ENCODE peak calls at places on chromosome 7, in six cellular contexts. One of them, this sample, is unnamed.

GRCh38 chr7:46606771-46607170 is 685.7 kb upstream of the IGFBP3 start:
- DNase-seq in hepatocyte: no peak
- DNase-seq in upper lobe of right lung: no peak
- DNase-seq in H1: no peak
- DNase-seq in aorta: no peak
- DNase-seq in transverse colon: no peak
- DNase-seq in this sample: no peak

GRCh38 chr7:51014811-51015210 is 232.1 kb upstream of the GRB10 start:
- DNase-seq in hepatocyte: no peak
- DNase-seq in upper lobe of right lung: peak; percentile 57
- DNase-seq in H1: no peak
- DNase-seq in aorta: no peak
- DNase-seq in transverse colon: no peak
- DNase-seq in this sample: no peak

GRCh38 chr7:36278767-36279171 is 110.9 kb upstream of the ANLN start:
- DNase-seq in hepatocyte: peak; percentile 85
- DNase-seq in upper lobe of right lung: no peak
- DNase-seq in H1: no peak
- DNase-seq in aorta: peak; percentile 49
- DNase-seq in transverse colon: no peak
- DNase-seq in this sample: no peak

GRCh38 chr7:111363099-111363498 is 199.2 kb downstream of the IMMP2L start:
- DNase-seq in hepatocyte: no peak
- DNase-seq in upper lobe of right lung: no peak
- DNase-seq in H1: no peak
- DNase-seq in aorta: no peak
- DNase-seq in transverse colon: no peak
- DNase-seq in this sample: no peak

GRCh38 chr7:29442146-29442545 is 121.5 kb upstream of the PRR15 start:
- DNase-seq in hepatocyte: no peak
- DNase-seq in upper lobe of right lung: no peak
- DNase-seq in H1: no peak
- DNase-seq in aorta: no peak
- DNase-seq in transverse colon: no peak
- DNase-seq in this sample: no peak

GRCh38 chr7:108347616-108348015 is 108.6 kb downstream of the NRCAM start:
- DNase-seq in hepatocyte: peak; percentile 54
- DNase-seq in upper lobe of right lung: no peak
- DNase-seq in H1: peak; percentile 49
- DNase-seq in aorta: no peak
- DNase-seq in transverse colon: no peak
- DNase-seq in this sample: no peak

GRCh38 chr7:150945853-150946825 is 32.0 kb downstream of the KCNH2 start:
- DNase-seq in hepatocyte: peak; percentile 17
- DNase-seq in upper lobe of right lung: peak; percentile 70
- DNase-seq in H1: no peak
- DNase-seq in aorta: no peak
- DNase-seq in transverse colon: peak; percentile 51
- DNase-seq in this sample: no peak

GRCh38 chr7:81267508-81267907 is 348.7 kb upstream of the SEMA3C start:
- DNase-seq in hepatocyte: no peak
- DNase-seq in upper lobe of right lung: no peak
- DNase-seq in H1: no peak
- DNase-seq in aorta: no peak
- DNase-seq in transverse colon: no peak
- DNase-seq in this sample: no peak

GRCh38 chr7:37039131-37039719 is 314.9 kb upstream of the AOAH start:
- DNase-seq in hepatocyte: no peak
- DNase-seq in upper lobe of right lung: no peak
- DNase-seq in H1: no peak
- DNase-seq in aorta: no peak
- DNase-seq in transverse colon: no peak
- DNase-seq in this sample: no peak

GRCh38 chr7:120725376-120726039 is 132.4 kb downstream of the TSPAN12 start:
- DNase-seq in hepatocyte: peak; percentile 69
- DNase-seq in upper lobe of right lung: no peak
- DNase-seq in H1: no peak
- DNase-seq in aorta: no peak
- DNase-seq in transverse colon: no peak
- DNase-seq in this sample: no peak

GRCh38 chr7:158975526-158976467 is 119.4 kb downstream of the DYNC2I1 start:
- DNase-seq in hepatocyte: no peak
- DNase-seq in upper lobe of right lung: no peak
- DNase-seq in H1: no peak
- DNase-seq in aorta: no peak
- DNase-seq in transverse colon: peak; percentile 51
- DNase-seq in this sample: no peak

GRCh38 chr7:111290419-111290818 is 199.5 kb downstream of the LRRN3 start:
- DNase-seq in hepatocyte: no peak
- DNase-seq in upper lobe of right lung: no peak
- DNase-seq in H1: no peak
- DNase-seq in aorta: no peak
- DNase-seq in transverse colon: no peak
- DNase-seq in this sample: no peak

GRCh38 chr7:55731931-55732330 is 130.6 kb downstream of the SEPTIN14 start:
- DNase-seq in hepatocyte: no peak
- DNase-seq in upper lobe of right lung: no peak
- DNase-seq in H1: no peak
- DNase-seq in aorta: no peak
- DNase-seq in transverse colon: no peak
- DNase-seq in this sample: no peak

GRCh38 chr7:92693519-92693918 is 103.3 kb upstream of the FAM133B start:
- DNase-seq in hepatocyte: no peak
- DNase-seq in upper lobe of right lung: no peak
- DNase-seq in H1: no peak
- DNase-seq in aorta: no peak
- DNase-seq in transverse colon: no peak
- DNase-seq in this sample: no peak

GRCh38 chr7:92696584-92696983 is 106.4 kb upstream of the FAM133B start:
- DNase-seq in hepatocyte: no peak
- DNase-seq in upper lobe of right lung: no peak
- DNase-seq in H1: no peak
- DNase-seq in aorta: no peak
- DNase-seq in transverse colon: no peak
- DNase-seq in this sample: no peak

GRCh38 chr7:92695308-92696261 is 105.4 kb upstream of the FAM133B start:
- DNase-seq in hepatocyte: peak; percentile 87
- DNase-seq in upper lobe of right lung: no peak
- DNase-seq in H1: no peak
- DNase-seq in aorta: no peak
- DNase-seq in transverse colon: peak; percentile 91
- DNase-seq in this sample: no peak

GRCh38 chr7:92694211-92694610 is 104.0 kb upstream of the FAM133B start:
- DNase-seq in hepatocyte: no peak
- DNase-seq in upper lobe of right lung: no peak
- DNase-seq in H1: no peak
- DNase-seq in aorta: no peak
- DNase-seq in transverse colon: no peak
- DNase-seq in this sample: no peak

GRCh38 chr7:92691578-92691977 is 101.4 kb upstream of the FAM133B start:
- DNase-seq in hepatocyte: peak; percentile 68
- DNase-seq in upper lobe of right lung: no peak
- DNase-seq in H1: no peak
- DNase-seq in aorta: no peak
- DNase-seq in transverse colon: no peak
- DNase-seq in this sample: peak; percentile 38
- H3K4me1 ChIP-seq in hepatocyte: peaks cover 12% of the 10 kb centered on the region
- H3K4me1 ChIP-seq in upper lobe of right lung: peaks cover 2% of the 10 kb centered on the region
- H3K4me1 ChIP-seq in H1: peaks cover 6% of the 10 kb centered on the region
- H3K4me1 ChIP-seq in aorta: peaks cover 2% of the 10 kb centered on the region
- H3K4me1 ChIP-seq in transverse colon: peaks cover 3% of the 10 kb centered on the region
- H3K4me1 ChIP-seq in this sample: peaks cover 32% of the 10 kb centered on the region

GRCh38 chr7:73840715-73841379 is 1.5 kb downstream of the METTL27 start:
- DNase-seq in hepatocyte: no peak
- DNase-seq in upper lobe of right lung: no peak
- DNase-seq in H1: no peak
- DNase-seq in aorta: no peak
- DNase-seq in transverse colon: no peak
- DNase-seq in this sample: no peak

GRCh38 chr7:73839743-73840714 is 2.3 kb downstream of the METTL27 start:
- DNase-seq in hepatocyte: no peak
- DNase-seq in upper lobe of right lung: no peak
- DNase-seq in H1: no peak
- DNase-seq in aorta: no peak
- DNase-seq in transverse colon: no peak
- DNase-seq in this sample: no peak

GRCh38 chr7:73842248-73842895 is at the start of gene METTL27:
- DNase-seq in hepatocyte: peak; percentile 97
- DNase-seq in upper lobe of right lung: peak; percentile 95
- DNase-seq in H1: peak; percentile 82
- DNase-seq in aorta: peak; percentile 96
- DNase-seq in transverse colon: peak; percentile 96
- DNase-seq in this sample: peak; percentile 87

GRCh38 chr7:73844131-73844547 is 1.8 kb upstream of the METTL27 start:
- DNase-seq in hepatocyte: no peak
- DNase-seq in upper lobe of right lung: no peak
- DNase-seq in H1: no peak
- DNase-seq in aorta: no peak
- DNase-seq in transverse colon: no peak
- DNase-seq in this sample: no peak

DNA sequence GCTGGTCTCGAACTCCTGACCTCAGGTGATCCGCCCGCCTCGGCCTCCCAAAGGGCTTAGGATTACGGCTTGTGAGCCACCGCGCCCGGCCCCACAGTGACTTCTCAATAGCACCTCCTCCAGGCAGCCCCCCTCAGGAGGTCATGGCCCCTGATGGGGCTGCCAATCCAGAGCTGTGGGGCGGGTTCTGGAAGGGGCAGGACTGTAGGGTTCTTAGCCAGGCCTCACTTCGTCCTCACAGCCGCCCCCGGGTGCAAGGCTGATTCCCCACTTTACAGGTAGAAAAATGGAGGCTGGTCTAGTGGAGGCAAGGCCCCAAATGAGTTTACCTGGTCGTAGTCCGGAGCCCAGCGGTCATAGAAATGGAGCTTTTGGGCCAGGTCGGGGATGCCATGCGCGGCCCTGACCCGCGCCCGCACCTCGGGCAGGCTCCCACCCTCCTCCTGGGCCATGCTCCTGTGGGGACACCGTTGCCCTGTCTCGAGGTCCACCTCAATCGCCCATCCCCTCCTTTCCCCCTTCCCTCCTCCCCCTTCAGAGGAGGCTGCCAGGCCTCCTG is 548 bp downstream of the METTL27 start:
- DNase-seq in hepatocyte: no peak
- DNase-seq in upper lobe of right lung: peak; percentile 69
- DNase-seq in H1: no peak
- DNase-seq in aorta: no peak
- DNase-seq in transverse colon: peak; percentile 22
- DNase-seq in this sample: no peak
- H3K27ac ChIP-seq in hepatocyte: peak overlapping the region; percentile 82
- H3K27ac ChIP-seq in upper lobe of right lung: peak overlapping the region; percentile 65
- H3K27ac ChIP-seq in H1: peak overlapping the region; percentile 61
- H3K27ac ChIP-seq in aorta: no peak overlapping the region
- H3K27ac ChIP-seq in transverse colon: peak overlapping the region; percentile 81
- H3K27ac ChIP-seq in this sample: peak overlapping the region; percentile 22

DNA sequence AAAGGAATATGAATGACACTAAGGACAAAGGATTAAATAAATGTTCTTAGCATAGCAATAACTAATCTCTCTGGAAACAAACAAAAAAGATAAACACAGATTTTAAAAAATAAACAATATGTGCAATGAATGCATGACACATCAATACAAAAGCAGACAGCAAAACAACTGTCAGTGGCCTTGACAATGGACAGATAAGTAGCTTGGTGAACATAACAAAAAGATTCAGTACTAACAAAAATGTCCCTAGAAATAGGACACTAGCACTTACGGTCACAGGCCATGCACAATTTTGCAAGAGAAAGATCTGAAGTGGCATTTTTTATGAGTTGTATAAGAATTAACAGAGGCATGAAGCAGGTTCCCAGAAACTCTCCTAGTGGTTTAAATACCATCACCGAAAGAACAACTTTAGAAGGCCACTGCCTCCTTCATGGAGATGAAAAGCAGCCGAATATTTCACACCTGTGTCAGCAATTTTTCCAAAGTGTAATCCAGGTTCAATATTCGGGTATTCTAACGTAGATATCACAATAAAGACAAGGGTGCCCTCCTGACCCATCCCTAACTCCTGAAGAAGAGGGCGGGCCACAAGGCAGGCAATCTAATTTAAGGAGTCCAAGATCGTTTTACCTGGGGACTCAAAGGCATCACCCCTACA is 231.3 kb upstream of the MKLN1 start:
- DNase-seq in hepatocyte: no peak
- DNase-seq in upper lobe of right lung: no peak
- DNase-seq in H1: no peak
- DNase-seq in aorta: no peak
- DNase-seq in transverse colon: no peak
- DNase-seq in this sample: no peak
- H3K4me1 ChIP-seq in hepatocyte: no peaks in the 10 kb centered on the region
- H3K4me1 ChIP-seq in upper lobe of right lung: peaks cover 81% of the 10 kb centered on the region
- H3K4me1 ChIP-seq in H1: peaks cover 19% of the 10 kb centered on the region
- H3K4me1 ChIP-seq in aorta: peaks cover 2% of the 10 kb centered on the region
- H3K4me1 ChIP-seq in transverse colon: peaks cover 16% of the 10 kb centered on the region
- H3K4me1 ChIP-seq in this sample: peaks cover 99% of the 10 kb centered on the region

DNA sequence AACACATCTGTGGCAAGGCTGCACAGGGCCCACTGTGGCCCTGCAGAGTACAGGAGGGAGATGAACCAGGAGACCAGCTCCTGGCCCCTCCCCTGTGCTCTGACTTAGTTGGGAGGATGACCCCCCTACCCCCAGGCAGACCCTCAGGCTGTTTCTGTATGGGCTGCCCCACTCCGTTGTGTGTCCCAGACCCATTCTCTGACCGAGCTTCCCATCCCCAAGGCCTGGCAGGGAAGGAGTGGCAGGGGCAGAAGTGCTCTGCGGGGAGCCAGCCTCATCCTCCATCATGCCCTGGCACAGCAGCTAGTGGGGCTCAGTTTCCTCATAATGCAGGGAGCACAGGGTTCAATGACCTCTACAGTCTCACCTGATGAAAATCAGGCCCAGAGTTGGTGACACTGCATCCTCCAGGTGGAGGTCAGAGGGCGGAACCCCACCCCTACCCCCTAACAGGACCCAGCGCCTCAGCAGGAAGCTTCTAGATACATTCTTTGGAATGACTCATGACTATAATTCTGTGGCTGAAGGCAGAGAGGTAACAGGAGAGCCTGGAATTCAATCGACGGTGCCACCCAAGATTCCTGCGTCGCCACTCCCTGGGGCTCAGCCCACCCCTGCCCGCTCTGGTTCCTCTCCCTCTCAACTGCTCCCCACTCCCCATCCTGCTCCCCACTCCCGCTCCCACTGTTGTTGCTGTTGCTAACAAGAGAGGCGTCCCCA is 18.2 kb downstream of the PODXL start:
- DNase-seq in hepatocyte: peak; percentile 48
- DNase-seq in upper lobe of right lung: peak; percentile 42
- DNase-seq in H1: no peak
- DNase-seq in aorta: no peak
- DNase-seq in transverse colon: no peak
- DNase-seq in this sample: no peak
- H3K27ac ChIP-seq in hepatocyte: peak overlapping the region; percentile 84
- H3K27ac ChIP-seq in upper lobe of right lung: no peak overlapping the region
- H3K27ac ChIP-seq in H1: peak overlapping the region; percentile 47
- H3K27ac ChIP-seq in aorta: no peak overlapping the region
- H3K27ac ChIP-seq in transverse colon: no peak overlapping the region
- H3K27ac ChIP-seq in this sample: no peak overlapping the region

GRCh38 chr7:28016297-28016696 is 164.3 kb downstream of the JAZF1 start:
- DNase-seq in hepatocyte: no peak
- DNase-seq in upper lobe of right lung: no peak
- DNase-seq in H1: no peak
- DNase-seq in aorta: no peak
- DNase-seq in transverse colon: no peak
- DNase-seq in this sample: no peak
- H3K4me1 ChIP-seq in hepatocyte: peaks cover 5% of the 10 kb centered on the region
- H3K4me1 ChIP-seq in upper lobe of right lung: peaks cover 6% of the 10 kb centered on the region
- H3K4me1 ChIP-seq in H1: peaks cover 2% of the 10 kb centered on the region
- H3K4me1 ChIP-seq in aorta: no peaks in the 10 kb centered on the region
- H3K4me1 ChIP-seq in transverse colon: no peaks in the 10 kb centered on the region
- H3K4me1 ChIP-seq in this sample: peaks cover 9% of the 10 kb centered on the region

This sample was measured in CD4-positive, alpha-beta memory T cell.